ENCODE peak calls at places on chromosomes 5 and 9, in nine cellular contexts. One of them, this sample, is unnamed. For H3K27me3, the result is how much of the 10 kb centered on the place peaks cover.

GRCh38 chr9:121958530-121958929 is 134.6 kb downstream of the TTLL11 start:
- DNase-seq in transverse colon: no peak
- DNase-seq in tibial artery: no peak
- DNase-seq in IMR-90: peak
- DNase-seq in PC-3: peak
- DNase-seq in AG04450: no peak
- DNase-seq in BJ: no peak
- DNase-seq in suprapubic skin: no peak
- DNase-seq in hepatocyte: no peak
- DNase-seq in this sample: no peak

GRCh38 chr9:118736406-118736805 is 632.8 kb downstream of the BRINP1 start:
- DNase-seq in tibial artery: no peak
- DNase-seq in PC-3: no peak
- DNase-seq in AG04450: no peak
- DNase-seq in BJ: no peak
- DNase-seq in transverse colon: no peak
- DNase-seq in hepatocyte: no peak
- DNase-seq in IMR-90: no peak
- DNase-seq in suprapubic skin: no peak
- DNase-seq in this sample: no peak

GRCh38 chr5:66207800-66208561 is 63.9 kb downstream of the SREK1 start:
- DNase-seq in hepatocyte: no peak
- DNase-seq in tibial artery: no peak
- DNase-seq in BJ: no peak
- DNase-seq in transverse colon: no peak
- DNase-seq in AG04450: no peak
- DNase-seq in PC-3: no peak
- DNase-seq in suprapubic skin: no peak
- DNase-seq in IMR-90: no peak
- DNase-seq in this sample: no peak

GRCh38 chr5:65623482-65623881 is 651 bp downstream of the TRIM23 start:
- DNase-seq in PC-3: no peak
- DNase-seq in suprapubic skin: no peak
- DNase-seq in tibial artery: no peak
- DNase-seq in IMR-90: no peak
- DNase-seq in transverse colon: no peak
- DNase-seq in BJ: no peak
- DNase-seq in hepatocyte: peak
- DNase-seq in AG04450: no peak
- DNase-seq in this sample: no peak

GRCh38 chr9:101915479-101915878 is 177.0 kb upstream of the GRIN3A start:
- DNase-seq in BJ: no peak
- DNase-seq in suprapubic skin: no peak
- DNase-seq in IMR-90: no peak
- DNase-seq in hepatocyte: no peak
- DNase-seq in transverse colon: no peak
- DNase-seq in PC-3: peak
- DNase-seq in tibial artery: no peak
- DNase-seq in AG04450: no peak
- DNase-seq in this sample: no peak

GRCh38 chr9:98861881-98862501 is 54.5 kb downstream of the GALNT12 start:
- DNase-seq in BJ: peak
- DNase-seq in hepatocyte: peak
- DNase-seq in transverse colon: no peak
- DNase-seq in IMR-90: peak
- DNase-seq in suprapubic skin: no peak
- DNase-seq in PC-3: peak
- DNase-seq in tibial artery: peak
- DNase-seq in AG04450: peak
- DNase-seq in this sample: peak

GRCh38 chr9:73039253-73039915 is 86.5 kb upstream of the ALDH1A1 start:
- DNase-seq in tibial artery: no peak
- DNase-seq in transverse colon: peak
- DNase-seq in BJ: no peak
- DNase-seq in PC-3: no peak
- DNase-seq in hepatocyte: peak
- DNase-seq in IMR-90: no peak
- DNase-seq in AG04450: no peak
- DNase-seq in suprapubic skin: no peak
- DNase-seq in this sample: peak

GRCh38 chr5:44679200-44679599 is 129.5 kb upstream of the MRPS30 start:
- DNase-seq in hepatocyte: no peak
- DNase-seq in suprapubic skin: no peak
- DNase-seq in IMR-90: no peak
- DNase-seq in PC-3: no peak
- DNase-seq in tibial artery: no peak
- DNase-seq in BJ: no peak
- DNase-seq in transverse colon: no peak
- DNase-seq in AG04450: no peak
- DNase-seq in this sample: no peak

GRCh38 chr5:76737846-76738245 is 21.9 kb downstream of the F2R start:
- DNase-seq in PC-3: no peak
- DNase-seq in suprapubic skin: no peak
- DNase-seq in IMR-90: peak
- DNase-seq in AG04450: no peak
- DNase-seq in transverse colon: no peak
- DNase-seq in hepatocyte: no peak
- DNase-seq in tibial artery: no peak
- DNase-seq in BJ: no peak
- DNase-seq in this sample: no peak
- H3K4me3 ChIP-seq in PC-3: no peak
- H3K4me3 ChIP-seq in suprapubic skin: no peak
- H3K4me3 ChIP-seq in IMR-90: no peak
- H3K4me3 ChIP-seq in AG04450: no peak
- H3K4me3 ChIP-seq in transverse colon: no peak
- H3K4me3 ChIP-seq in hepatocyte: no peak
- H3K4me3 ChIP-seq in tibial artery: no peak
- H3K4me3 ChIP-seq in BJ: no peak
- H3K4me3 ChIP-seq in this sample: no peak

GRCh38 chr5:176796411-176796810 is 13.9 kb upstream of the UNC5A start:
- DNase-seq in AG04450: no peak
- DNase-seq in transverse colon: no peak
- DNase-seq in PC-3: peak
- DNase-seq in hepatocyte: no peak
- DNase-seq in tibial artery: no peak
- DNase-seq in BJ: no peak
- DNase-seq in IMR-90: no peak
- DNase-seq in suprapubic skin: no peak
- DNase-seq in this sample: no peak

GRCh38 chr5:176798094-176798876 is 12.1 kb upstream of the UNC5A start:
- DNase-seq in suprapubic skin: no peak
- DNase-seq in AG04450: no peak
- DNase-seq in BJ: no peak
- DNase-seq in transverse colon: no peak
- DNase-seq in IMR-90: no peak
- DNase-seq in tibial artery: no peak
- DNase-seq in hepatocyte: no peak
- DNase-seq in PC-3: no peak
- DNase-seq in this sample: no peak

GRCh38 chr5:176796970-176797369 is 13.4 kb upstream of the UNC5A start:
- DNase-seq in suprapubic skin: no peak
- DNase-seq in hepatocyte: no peak
- DNase-seq in AG04450: no peak
- DNase-seq in PC-3: no peak
- DNase-seq in tibial artery: no peak
- DNase-seq in IMR-90: no peak
- DNase-seq in BJ: no peak
- DNase-seq in transverse colon: no peak
- DNase-seq in this sample: no peak

GRCh38 chr5:176798949-176799348 is 11.4 kb upstream of the UNC5A start:
- DNase-seq in suprapubic skin: no peak
- DNase-seq in IMR-90: no peak
- DNase-seq in tibial artery: no peak
- DNase-seq in PC-3: no peak
- DNase-seq in AG04450: no peak
- DNase-seq in hepatocyte: no peak
- DNase-seq in BJ: no peak
- DNase-seq in transverse colon: no peak
- DNase-seq in this sample: no peak

DNA sequence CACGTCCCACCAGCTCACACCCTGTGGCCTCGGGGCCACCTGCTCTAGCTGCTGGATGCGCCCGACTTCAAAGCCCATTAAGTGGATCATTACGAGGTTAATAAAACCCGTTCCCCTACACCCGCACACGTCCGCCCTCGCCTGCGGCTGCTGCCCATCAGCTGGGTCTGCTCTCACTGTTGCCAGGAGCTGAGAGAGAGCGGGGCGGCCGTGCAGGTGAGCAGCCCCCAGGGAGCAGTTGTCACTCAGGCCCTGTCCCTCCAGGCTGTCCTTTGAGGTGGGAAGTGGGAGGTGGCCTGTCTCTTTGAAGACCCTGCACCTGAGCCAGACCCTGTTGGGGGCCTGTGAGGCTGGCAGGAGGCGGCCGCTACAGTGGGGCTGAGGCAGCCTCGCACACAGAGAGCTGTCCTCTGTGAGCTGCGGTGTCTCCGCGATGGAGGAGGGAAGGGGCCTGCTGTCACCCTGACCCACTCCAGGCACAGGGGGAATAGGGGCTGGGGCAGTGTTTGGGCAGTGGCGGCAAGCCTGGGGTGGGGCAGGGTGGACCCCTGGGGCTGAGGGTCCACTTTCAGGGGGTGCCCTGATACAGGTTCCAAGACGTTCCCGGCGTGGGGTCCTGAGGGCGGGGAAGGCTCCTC is 12.8 kb upstream of the UNC5A start:
- DNase-seq in tibial artery: no peak
- DNase-seq in IMR-90: no peak
- DNase-seq in BJ: no peak
- DNase-seq in PC-3: no peak
- DNase-seq in suprapubic skin: no peak
- DNase-seq in AG04450: no peak
- DNase-seq in transverse colon: no peak
- DNase-seq in hepatocyte: no peak
- DNase-seq in this sample: no peak
- H3K27me3 ChIP-seq in tibial artery: under half
- H3K27me3 ChIP-seq in IMR-90: under half
- H3K27me3 ChIP-seq in BJ: under half
- H3K27me3 ChIP-seq in PC-3: under half
- H3K27me3 ChIP-seq in suprapubic skin: half or more
- H3K27me3 ChIP-seq in AG04450: under half
- H3K27me3 ChIP-seq in transverse colon: half or more
- H3K27me3 ChIP-seq in hepatocyte: under half
- H3K27me3 ChIP-seq in this sample: under half

GRCh38 chr9:112311497-112311896 is 21.9 kb downstream of the PTBP3 start:
- DNase-seq in hepatocyte: no peak
- DNase-seq in suprapubic skin: no peak
- DNase-seq in PC-3: no peak
- DNase-seq in tibial artery: no peak
- DNase-seq in AG04450: no peak
- DNase-seq in IMR-90: no peak
- DNase-seq in transverse colon: no peak
- DNase-seq in BJ: no peak
- DNase-seq in this sample: no peak

GRCh38 chr9:112312139-112312538 is 21.3 kb downstream of the PTBP3 start:
- DNase-seq in tibial artery: no peak
- DNase-seq in suprapubic skin: no peak
- DNase-seq in AG04450: no peak
- DNase-seq in PC-3: no peak
- DNase-seq in BJ: no peak
- DNase-seq in transverse colon: no peak
- DNase-seq in IMR-90: no peak
- DNase-seq in hepatocyte: no peak
- DNase-seq in this sample: no peak

GRCh38 chr9:112310826-112311225 is 22.6 kb downstream of the PTBP3 start:
- DNase-seq in AG04450: no peak
- DNase-seq in PC-3: no peak
- DNase-seq in transverse colon: no peak
- DNase-seq in hepatocyte: no peak
- DNase-seq in tibial artery: no peak
- DNase-seq in BJ: no peak
- DNase-seq in IMR-90: no peak
- DNase-seq in suprapubic skin: no peak
- DNase-seq in this sample: no peak

GRCh38 chr9:112308576-112308975 is 24.8 kb downstream of the PTBP3 start:
- DNase-seq in PC-3: no peak
- DNase-seq in transverse colon: no peak
- DNase-seq in tibial artery: no peak
- DNase-seq in hepatocyte: peak
- DNase-seq in IMR-90: peak
- DNase-seq in BJ: no peak
- DNase-seq in suprapubic skin: no peak
- DNase-seq in AG04450: no peak
- DNase-seq in this sample: no peak
- H3K4me3 ChIP-seq in PC-3: no peak
- H3K4me3 ChIP-seq in transverse colon: no peak
- H3K4me3 ChIP-seq in tibial artery: no peak
- H3K4me3 ChIP-seq in hepatocyte: no peak
- H3K4me3 ChIP-seq in IMR-90: no peak
- H3K4me3 ChIP-seq in BJ: no peak
- H3K4me3 ChIP-seq in suprapubic skin: no peak
- H3K4me3 ChIP-seq in AG04450: no peak
- H3K4me3 ChIP-seq in this sample: no peak

GRCh38 chr5:73204302-73204701 is 31.3 kb downstream of the TMEM174 start:
- DNase-seq in AG04450: no peak
- DNase-seq in tibial artery: no peak
- DNase-seq in hepatocyte: no peak
- DNase-seq in PC-3: no peak
- DNase-seq in BJ: no peak
- DNase-seq in IMR-90: no peak
- DNase-seq in suprapubic skin: no peak
- DNase-seq in transverse colon: no peak
- DNase-seq in this sample: no peak

GRCh38 chr5:73205309-73205708 is 32.3 kb downstream of the TMEM174 start:
- DNase-seq in IMR-90: no peak
- DNase-seq in PC-3: no peak
- DNase-seq in hepatocyte: no peak
- DNase-seq in suprapubic skin: no peak
- DNase-seq in transverse colon: no peak
- DNase-seq in tibial artery: no peak
- DNase-seq in AG04450: no peak
- DNase-seq in BJ: no peak
- DNase-seq in this sample: no peak

GRCh38 chr5:73199671-73200070 is 26.7 kb downstream of the TMEM174 start:
- DNase-seq in AG04450: no peak
- DNase-seq in PC-3: no peak
- DNase-seq in BJ: no peak
- DNase-seq in hepatocyte: no peak
- DNase-seq in transverse colon: no peak
- DNase-seq in IMR-90: no peak
- DNase-seq in suprapubic skin: no peak
- DNase-seq in tibial artery: no peak
- DNase-seq in this sample: peak

GRCh38 chr5:73201547-73202513 is 28.8 kb downstream of the TMEM174 start:
- DNase-seq in AG04450: peak
- DNase-seq in suprapubic skin: peak
- DNase-seq in transverse colon: peak
- DNase-seq in tibial artery: peak
- DNase-seq in PC-3: peak
- DNase-seq in hepatocyte: peak
- DNase-seq in BJ: no peak
- DNase-seq in IMR-90: peak
- DNase-seq in this sample: peak

GRCh38 chr5:73204733-73205132 is 31.7 kb downstream of the TMEM174 start:
- DNase-seq in suprapubic skin: no peak
- DNase-seq in IMR-90: no peak
- DNase-seq in hepatocyte: no peak
- DNase-seq in PC-3: no peak
- DNase-seq in BJ: no peak
- DNase-seq in transverse colon: no peak
- DNase-seq in tibial artery: no peak
- DNase-seq in AG04450: no peak
- DNase-seq in this sample: no peak
- H3K27me3 ChIP-seq in suprapubic skin: under half
- H3K27me3 ChIP-seq in IMR-90: under half
- H3K27me3 ChIP-seq in hepatocyte: under half
- H3K27me3 ChIP-seq in PC-3: under half
- H3K27me3 ChIP-seq in BJ: under half
- H3K27me3 ChIP-seq in transverse colon: under half
- H3K27me3 ChIP-seq in tibial artery: under half
- H3K27me3 ChIP-seq in AG04450: under half
- H3K27me3 ChIP-seq in this sample: under half